ENCODE peak calls at places on chromosomes 6 and 20, in six cellular contexts. One of them, this sample, is unnamed.

GRCh38 chr6:105603779-105604592 is 201.1 kb upstream of the PREP start:
- DNase-seq in Kasumi-1: no peak
- DNase-seq in stimulated activated naive B cell treated with anti-CD40 and anti-IgM and Interleukin-4, amounts not matched to agents 10 μg/mL and 1 μg/mL and 100 μg/mL, for 72 hours: no peak
- DNase-seq in stimulated activated CD4-positive, alpha-beta T cell treated with anti-CD3 and anti-CD28 coated beads, Interleukin-4, amount 100 ng/mL, for 48 hours: no peak
- DNase-seq in type B pancreatic cell: no peak
- DNase-seq in activated CD4-positive, alpha-beta T cell treated with anti-CD3 and anti-CD28 coated beads, Interleukin-2, amount 50 U/mL, for 48 hours: no peak
- DNase-seq in this sample: no peak

GRCh38 chr6:148435386-148435785 is 92.7 kb downstream of the SASH1 start:
- DNase-seq in Kasumi-1: no peak
- DNase-seq in type B pancreatic cell: no peak
- DNase-seq in stimulated activated naive B cell treated with anti-CD40 and anti-IgM and Interleukin-4, amounts not matched to agents 10 μg/mL and 1 μg/mL and 100 μg/mL, for 72 hours: no peak
- DNase-seq in activated CD4-positive, alpha-beta T cell treated with anti-CD3 and anti-CD28 coated beads, Interleukin-2, amount 50 U/mL, for 48 hours: no peak
- DNase-seq in stimulated activated CD4-positive, alpha-beta T cell treated with anti-CD3 and anti-CD28 coated beads, Interleukin-4, amount 100 ng/mL, for 48 hours: no peak
- DNase-seq in this sample: no peak

GRCh38 chr6:73854998-73855718 is 159.2 kb downstream of the CD109 start:
- DNase-seq in type B pancreatic cell: no peak
- DNase-seq in Kasumi-1: peak
- DNase-seq in activated CD4-positive, alpha-beta T cell treated with anti-CD3 and anti-CD28 coated beads, Interleukin-2, amount 50 U/mL, for 48 hours: no peak
- DNase-seq in stimulated activated naive B cell treated with anti-CD40 and anti-IgM and Interleukin-4, amounts not matched to agents 10 μg/mL and 1 μg/mL and 100 μg/mL, for 72 hours: no peak
- DNase-seq in stimulated activated CD4-positive, alpha-beta T cell treated with anti-CD3 and anti-CD28 coated beads, Interleukin-4, amount 100 ng/mL, for 48 hours: no peak
- DNase-seq in this sample: no peak

GRCh38 chr20:10190456-10190855 is 28.2 kb upstream of the SNAP25 start:
- DNase-seq in activated CD4-positive, alpha-beta T cell treated with anti-CD3 and anti-CD28 coated beads, Interleukin-2, amount 50 U/mL, for 48 hours: no peak
- DNase-seq in stimulated activated CD4-positive, alpha-beta T cell treated with anti-CD3 and anti-CD28 coated beads, Interleukin-4, amount 100 ng/mL, for 48 hours: no peak
- DNase-seq in type B pancreatic cell: no peak
- DNase-seq in stimulated activated naive B cell treated with anti-CD40 and anti-IgM and Interleukin-4, amounts not matched to agents 10 μg/mL and 1 μg/mL and 100 μg/mL, for 72 hours: no peak
- DNase-seq in Kasumi-1: no peak
- DNase-seq in this sample: no peak

GRCh38 chr6:42848700-42849099 is 30.7 kb upstream of the RPL7L1 start:
- DNase-seq in stimulated activated CD4-positive, alpha-beta T cell treated with anti-CD3 and anti-CD28 coated beads, Interleukin-4, amount 100 ng/mL, for 48 hours: no peak
- DNase-seq in Kasumi-1: no peak
- DNase-seq in type B pancreatic cell: no peak
- DNase-seq in activated CD4-positive, alpha-beta T cell treated with anti-CD3 and anti-CD28 coated beads, Interleukin-2, amount 50 U/mL, for 48 hours: no peak
- DNase-seq in stimulated activated naive B cell treated with anti-CD40 and anti-IgM and Interleukin-4, amounts not matched to agents 10 μg/mL and 1 μg/mL and 100 μg/mL, for 72 hours: no peak
- DNase-seq in this sample: no peak

GRCh38 chr20:44407402-44408184 is 52.1 kb downstream of the HNF4A start:
- DNase-seq in stimulated activated CD4-positive, alpha-beta T cell treated with anti-CD3 and anti-CD28 coated beads, Interleukin-4, amount 100 ng/mL, for 48 hours: no peak
- DNase-seq in Kasumi-1: no peak
- DNase-seq in stimulated activated naive B cell treated with anti-CD40 and anti-IgM and Interleukin-4, amounts not matched to agents 10 μg/mL and 1 μg/mL and 100 μg/mL, for 72 hours: no peak
- DNase-seq in type B pancreatic cell: no peak
- DNase-seq in activated CD4-positive, alpha-beta T cell treated with anti-CD3 and anti-CD28 coated beads, Interleukin-2, amount 50 U/mL, for 48 hours: no peak
- DNase-seq in this sample: no peak

GRCh38 chr6:47453372-47453936 is 24.1 kb upstream of the CD2AP start:
- DNase-seq in activated CD4-positive, alpha-beta T cell treated with anti-CD3 and anti-CD28 coated beads, Interleukin-2, amount 50 U/mL, for 48 hours: no peak
- DNase-seq in stimulated activated CD4-positive, alpha-beta T cell treated with anti-CD3 and anti-CD28 coated beads, Interleukin-4, amount 100 ng/mL, for 48 hours: no peak
- DNase-seq in type B pancreatic cell: no peak
- DNase-seq in stimulated activated naive B cell treated with anti-CD40 and anti-IgM and Interleukin-4, amounts not matched to agents 10 μg/mL and 1 μg/mL and 100 μg/mL, for 72 hours: no peak
- DNase-seq in Kasumi-1: no peak
- DNase-seq in this sample: no peak

GRCh38 chr6:73610444-73611275 is 43.1 kb downstream of the SLC17A5 start:
- DNase-seq in type B pancreatic cell: no peak
- DNase-seq in Kasumi-1: peak
- DNase-seq in stimulated activated naive B cell treated with anti-CD40 and anti-IgM and Interleukin-4, amounts not matched to agents 10 μg/mL and 1 μg/mL and 100 μg/mL, for 72 hours: no peak
- DNase-seq in activated CD4-positive, alpha-beta T cell treated with anti-CD3 and anti-CD28 coated beads, Interleukin-2, amount 50 U/mL, for 48 hours: no peak
- DNase-seq in stimulated activated CD4-positive, alpha-beta T cell treated with anti-CD3 and anti-CD28 coated beads, Interleukin-4, amount 100 ng/mL, for 48 hours: no peak
- DNase-seq in this sample: peak

GRCh38 chr20:50540620-50541605 is 30.7 kb downstream of the PTPN1 start:
- DNase-seq in type B pancreatic cell: no peak
- DNase-seq in stimulated activated naive B cell treated with anti-CD40 and anti-IgM and Interleukin-4, amounts not matched to agents 10 μg/mL and 1 μg/mL and 100 μg/mL, for 72 hours: no peak
- DNase-seq in activated CD4-positive, alpha-beta T cell treated with anti-CD3 and anti-CD28 coated beads, Interleukin-2, amount 50 U/mL, for 48 hours: no peak
- DNase-seq in stimulated activated CD4-positive, alpha-beta T cell treated with anti-CD3 and anti-CD28 coated beads, Interleukin-4, amount 100 ng/mL, for 48 hours: no peak
- DNase-seq in Kasumi-1: no peak
- DNase-seq in this sample: no peak

GRCh38 chr6:2714359-2714895 is 36.3 kb downstream of the MYLK4 start:
- DNase-seq in stimulated activated naive B cell treated with anti-CD40 and anti-IgM and Interleukin-4, amounts not matched to agents 10 μg/mL and 1 μg/mL and 100 μg/mL, for 72 hours: no peak
- DNase-seq in stimulated activated CD4-positive, alpha-beta T cell treated with anti-CD3 and anti-CD28 coated beads, Interleukin-4, amount 100 ng/mL, for 48 hours: no peak
- DNase-seq in Kasumi-1: no peak
- DNase-seq in activated CD4-positive, alpha-beta T cell treated with anti-CD3 and anti-CD28 coated beads, Interleukin-2, amount 50 U/mL, for 48 hours: no peak
- DNase-seq in type B pancreatic cell: no peak
- DNase-seq in this sample: no peak

GRCh38 chr6:42297661-42298060 is 80.0 kb upstream of the MRPS10 start:
- DNase-seq in stimulated activated naive B cell treated with anti-CD40 and anti-IgM and Interleukin-4, amounts not matched to agents 10 μg/mL and 1 μg/mL and 100 μg/mL, for 72 hours: no peak
- DNase-seq in activated CD4-positive, alpha-beta T cell treated with anti-CD3 and anti-CD28 coated beads, Interleukin-2, amount 50 U/mL, for 48 hours: no peak
- DNase-seq in Kasumi-1: no peak
- DNase-seq in stimulated activated CD4-positive, alpha-beta T cell treated with anti-CD3 and anti-CD28 coated beads, Interleukin-4, amount 100 ng/mL, for 48 hours: no peak
- DNase-seq in type B pancreatic cell: no peak
- DNase-seq in this sample: no peak

GRCh38 chr6:139156102-139156501 is 21.2 kb downstream of the HECA start:
- DNase-seq in stimulated activated CD4-positive, alpha-beta T cell treated with anti-CD3 and anti-CD28 coated beads, Interleukin-4, amount 100 ng/mL, for 48 hours: no peak
- DNase-seq in stimulated activated naive B cell treated with anti-CD40 and anti-IgM and Interleukin-4, amounts not matched to agents 10 μg/mL and 1 μg/mL and 100 μg/mL, for 72 hours: no peak
- DNase-seq in Kasumi-1: no peak
- DNase-seq in type B pancreatic cell: no peak
- DNase-seq in activated CD4-positive, alpha-beta T cell treated with anti-CD3 and anti-CD28 coated beads, Interleukin-2, amount 50 U/mL, for 48 hours: no peak
- DNase-seq in this sample: no peak

GRCh38 chr6:71090216-71090615 is 133.4 kb upstream of the B3GAT2 start:
- DNase-seq in Kasumi-1: no peak
- DNase-seq in stimulated activated naive B cell treated with anti-CD40 and anti-IgM and Interleukin-4, amounts not matched to agents 10 μg/mL and 1 μg/mL and 100 μg/mL, for 72 hours: no peak
- DNase-seq in activated CD4-positive, alpha-beta T cell treated with anti-CD3 and anti-CD28 coated beads, Interleukin-2, amount 50 U/mL, for 48 hours: no peak
- DNase-seq in type B pancreatic cell: no peak
- DNase-seq in stimulated activated CD4-positive, alpha-beta T cell treated with anti-CD3 and anti-CD28 coated beads, Interleukin-4, amount 100 ng/mL, for 48 hours: no peak
- DNase-seq in this sample: no peak

GRCh38 chr20:31594558-31595379 is 10.3 kb upstream of the ID1 start:
- DNase-seq in activated CD4-positive, alpha-beta T cell treated with anti-CD3 and anti-CD28 coated beads, Interleukin-2, amount 50 U/mL, for 48 hours: no peak
- DNase-seq in Kasumi-1: no peak
- DNase-seq in stimulated activated naive B cell treated with anti-CD40 and anti-IgM and Interleukin-4, amounts not matched to agents 10 μg/mL and 1 μg/mL and 100 μg/mL, for 72 hours: no peak
- DNase-seq in stimulated activated CD4-positive, alpha-beta T cell treated with anti-CD3 and anti-CD28 coated beads, Interleukin-4, amount 100 ng/mL, for 48 hours: no peak
- DNase-seq in type B pancreatic cell: peak
- DNase-seq in this sample: no peak

GRCh38 chr20:47688385-47689381 is 96.6 kb downstream of the SULF2 start:
- DNase-seq in activated CD4-positive, alpha-beta T cell treated with anti-CD3 and anti-CD28 coated beads, Interleukin-2, amount 50 U/mL, for 48 hours: no peak
- DNase-seq in stimulated activated CD4-positive, alpha-beta T cell treated with anti-CD3 and anti-CD28 coated beads, Interleukin-4, amount 100 ng/mL, for 48 hours: no peak
- DNase-seq in type B pancreatic cell: no peak
- DNase-seq in Kasumi-1: no peak
- DNase-seq in stimulated activated naive B cell treated with anti-CD40 and anti-IgM and Interleukin-4, amounts not matched to agents 10 μg/mL and 1 μg/mL and 100 μg/mL, for 72 hours: no peak
- DNase-seq in this sample: no peak

GRCh38 chr6:158786645-158787304 is 32.4 kb downstream of the EZR start:
- DNase-seq in stimulated activated CD4-positive, alpha-beta T cell treated with anti-CD3 and anti-CD28 coated beads, Interleukin-4, amount 100 ng/mL, for 48 hours: no peak
- DNase-seq in type B pancreatic cell: no peak
- DNase-seq in stimulated activated naive B cell treated with anti-CD40 and anti-IgM and Interleukin-4, amounts not matched to agents 10 μg/mL and 1 μg/mL and 100 μg/mL, for 72 hours: no peak
- DNase-seq in Kasumi-1: no peak
- DNase-seq in activated CD4-positive, alpha-beta T cell treated with anti-CD3 and anti-CD28 coated beads, Interleukin-2, amount 50 U/mL, for 48 hours: no peak
- DNase-seq in this sample: no peak

GRCh38 chr6:33126101-33126714 is 50.4 kb downstream of the HLA-DPB1 start:
- DNase-seq in activated CD4-positive, alpha-beta T cell treated with anti-CD3 and anti-CD28 coated beads, Interleukin-2, amount 50 U/mL, for 48 hours: peak
- DNase-seq in Kasumi-1: peak
- DNase-seq in type B pancreatic cell: no peak
- DNase-seq in stimulated activated naive B cell treated with anti-CD40 and anti-IgM and Interleukin-4, amounts not matched to agents 10 μg/mL and 1 μg/mL and 100 μg/mL, for 72 hours: no peak
- DNase-seq in stimulated activated CD4-positive, alpha-beta T cell treated with anti-CD3 and anti-CD28 coated beads, Interleukin-4, amount 100 ng/mL, for 48 hours: peak
- DNase-seq in this sample: no peak

GRCh38 chr20:39328347-39328746 is 366.2 kb downstream of the DHX35 start:
- DNase-seq in activated CD4-positive, alpha-beta T cell treated with anti-CD3 and anti-CD28 coated beads, Interleukin-2, amount 50 U/mL, for 48 hours: no peak
- DNase-seq in stimulated activated naive B cell treated with anti-CD40 and anti-IgM and Interleukin-4, amounts not matched to agents 10 μg/mL and 1 μg/mL and 100 μg/mL, for 72 hours: no peak
- DNase-seq in stimulated activated CD4-positive, alpha-beta T cell treated with anti-CD3 and anti-CD28 coated beads, Interleukin-4, amount 100 ng/mL, for 48 hours: no peak
- DNase-seq in type B pancreatic cell: no peak
- DNase-seq in Kasumi-1: no peak
- DNase-seq in this sample: no peak

GRCh38 chr20:60883517-60883916 is 368.5 kb upstream of the CDH4 start:
- DNase-seq in stimulated activated naive B cell treated with anti-CD40 and anti-IgM and Interleukin-4, amounts not matched to agents 10 μg/mL and 1 μg/mL and 100 μg/mL, for 72 hours: no peak
- DNase-seq in type B pancreatic cell: no peak
- DNase-seq in stimulated activated CD4-positive, alpha-beta T cell treated with anti-CD3 and anti-CD28 coated beads, Interleukin-4, amount 100 ng/mL, for 48 hours: no peak
- DNase-seq in Kasumi-1: no peak
- DNase-seq in activated CD4-positive, alpha-beta T cell treated with anti-CD3 and anti-CD28 coated beads, Interleukin-2, amount 50 U/mL, for 48 hours: no peak
- DNase-seq in this sample: no peak

GRCh38 chr20:37511605-37512275 is 9.3 kb upstream of the NNAT start:
- DNase-seq in stimulated activated naive B cell treated with anti-CD40 and anti-IgM and Interleukin-4, amounts not matched to agents 10 μg/mL and 1 μg/mL and 100 μg/mL, for 72 hours: no peak
- DNase-seq in Kasumi-1: no peak
- DNase-seq in activated CD4-positive, alpha-beta T cell treated with anti-CD3 and anti-CD28 coated beads, Interleukin-2, amount 50 U/mL, for 48 hours: no peak
- DNase-seq in stimulated activated CD4-positive, alpha-beta T cell treated with anti-CD3 and anti-CD28 coated beads, Interleukin-4, amount 100 ng/mL, for 48 hours: no peak
- DNase-seq in type B pancreatic cell: no peak
- DNase-seq in this sample: no peak

GRCh38 chr6:13766201-13766634 is 48.1 kb downstream of the MCUR1 start:
- DNase-seq in activated CD4-positive, alpha-beta T cell treated with anti-CD3 and anti-CD28 coated beads, Interleukin-2, amount 50 U/mL, for 48 hours: no peak
- DNase-seq in type B pancreatic cell: no peak
- DNase-seq in stimulated activated naive B cell treated with anti-CD40 and anti-IgM and Interleukin-4, amounts not matched to agents 10 μg/mL and 1 μg/mL and 100 μg/mL, for 72 hours: no peak
- DNase-seq in Kasumi-1: peak
- DNase-seq in stimulated activated CD4-positive, alpha-beta T cell treated with anti-CD3 and anti-CD28 coated beads, Interleukin-4, amount 100 ng/mL, for 48 hours: no peak
- DNase-seq in this sample: peak

GRCh38 chr6:63267046-63267445 is 52.7 kb downstream of the LGSN start:
- DNase-seq in type B pancreatic cell: no peak
- DNase-seq in activated CD4-positive, alpha-beta T cell treated with anti-CD3 and anti-CD28 coated beads, Interleukin-2, amount 50 U/mL, for 48 hours: no peak
- DNase-seq in Kasumi-1: no peak
- DNase-seq in stimulated activated naive B cell treated with anti-CD40 and anti-IgM and Interleukin-4, amounts not matched to agents 10 μg/mL and 1 μg/mL and 100 μg/mL, for 72 hours: no peak
- DNase-seq in stimulated activated CD4-positive, alpha-beta T cell treated with anti-CD3 and anti-CD28 coated beads, Interleukin-4, amount 100 ng/mL, for 48 hours: no peak
- DNase-seq in this sample: no peak

This sample was measured in mesenteric fat pad.